ENCODE peak calls at places on chromosomes 16 and 17, in nine cellular contexts. B is testis, I is trophoblast cell, A is Karpas-422, H is ovary, W is right cardiac atrium, R is OCI-LY7, P is right lobe of liver, K is epithelial cell of prostate. D is an unnamed sample.

GRCh38 chr17:28563475-28563874 is 7.8 kb downstream of the PIGS start:
- DNase-seq in R (no peak), H (no peak), K (no peak), P (no peak), W (no peak), I (no peak), A (no peak), B (no peak), D (no peak)

GRCh38 chr17:78358538-78359215 is 1.2 kb downstream of the SOCS3 start:
- DNase-seq in I (no peak), A (no peak), H (no peak), P (no peak), B (peak; percentile 55), W (peak; percentile 75), K (no peak), R (no peak), D (no peak)

GRCh38 chr17:27206447-27206846 is 87.5 kb upstream of the WSB1 start:
- DNase-seq in A (peak; percentile 86), R (peak; percentile 36), P (no peak), K (no peak), B (no peak), I (no peak), H (no peak), W (no peak), D (no peak)

GRCh38 chr16:69845181-69845580 is 83.0 kb downstream of the WWP2 start:
- DNase-seq in K (no peak), P (no peak), W (no peak), I (no peak), R (no peak), H (no peak), B (no peak), A (no peak), D (no peak)

GRCh38 chr17:48954300-48954755 is 9.7 kb upstream of the SNF8 start:
- DNase-seq in K (no peak), W (no peak), A (peak; percentile 69), I (no peak), B (no peak), R (peak; percentile 43), P (no peak), H (no peak), D (no peak)

GRCh38 chr16:69497876-69498596 is 67.7 kb upstream of the NFAT5 start:
- DNase-seq in B (no peak), R (no peak), P (no peak), K (no peak), H (no peak), I (no peak), W (no peak), A (no peak), D (no peak)

GRCh38 chr17:5694507-5694906 is 110.2 kb upstream of the NLRP1 start:
- DNase-seq in W (no peak), B (no peak), K (no peak), R (no peak), A (no peak), I (no peak), P (no peak), H (no peak), D (no peak)

GRCh38 chr17:42459256-42459982 is 741 bp downstream of the ATP6V0A1 start:
- DNase-seq in K (no peak), W (no peak), R (peak; percentile 59), A (peak; percentile 69), P (peak; percentile 66), H (peak; percentile 63), B (peak; percentile 81), I (peak; percentile 56), D (peak; percentile 41)

GRCh38 chr17:31115168-31115567 is 20.4 kb downstream of the NF1 start:
- DNase-seq in B (no peak), H (no peak), A (no peak), P (no peak), W (no peak), I (no peak), R (no peak), K (no peak), D (no peak)

GRCh38 chr17:37083461-37083860 is 134.7 kb downstream of the AATF start:
- DNase-seq in P (no peak), B (no peak), A (no peak), W (no peak), K (no peak), I (no peak), R (no peak), H (no peak), D (no peak)

GRCh38 chr17:44850025-44850424 is 2.3 kb downstream of the HIGD1B start:
- DNase-seq in W (no peak), P (no peak), I (no peak), B (no peak), H (no peak), R (no peak), A (no peak), K (no peak), D (no peak)

GRCh38 chr16:64356267-64356666 is 765.6 kb downstream of the CDH11 start:
- DNase-seq in I (no peak), A (no peak), R (no peak), H (no peak), K (no peak), W (no peak), P (no peak), B (no peak), D (no peak)

GRCh38 chr17:66633322-66633965 is 201.5 kb upstream of the CACNG5 start:
- DNase-seq in I (no peak), R (no peak), A (peak; percentile 40), P (no peak), K (no peak), W (no peak), H (no peak), B (no peak), D (no peak)

GRCh38 chr17:57999496-58000017 is 7.5 kb downstream of the SRSF1 start:
- DNase-seq in W (no peak), K (no peak), P (no peak), A (peak; percentile 89), R (peak; percentile 80), H (no peak), B (no peak), I (no peak), D (no peak)

GRCh38 chr17:58968662-58969061 is 138.0 kb downstream of the TRIM37 start:
- DNase-seq in R (no peak), B (no peak), A (peak; percentile 16), H (no peak), P (no peak), K (no peak), W (no peak), I (no peak), D (no peak)

GRCh38 chr16:67296422-67296821 is 17.1 kb downstream of the PLEKHG4 start:
- DNase-seq in W (no peak), B (no peak), A (no peak), P (no peak), I (no peak), R (no peak), H (no peak), K (no peak), D (no peak)

GRCh38 chr17:68195667-68196393 is 52.0 kb upstream of the AMZ2 start:
- DNase-seq in I (no peak), W (peak; percentile 69), A (peak; percentile 42), B (no peak), H (peak; percentile 38), K (no peak), P (no peak), R (no peak), D (peak; percentile 42)

GRCh38 chr16:3170440-3171180 is 17.4 kb upstream of the OR1F1 start:
- DNase-seq in H (no peak), I (no peak), P (peak; percentile 32), K (no peak), R (no peak), B (no peak), A (no peak), W (no peak), D (no peak)

DNA sequence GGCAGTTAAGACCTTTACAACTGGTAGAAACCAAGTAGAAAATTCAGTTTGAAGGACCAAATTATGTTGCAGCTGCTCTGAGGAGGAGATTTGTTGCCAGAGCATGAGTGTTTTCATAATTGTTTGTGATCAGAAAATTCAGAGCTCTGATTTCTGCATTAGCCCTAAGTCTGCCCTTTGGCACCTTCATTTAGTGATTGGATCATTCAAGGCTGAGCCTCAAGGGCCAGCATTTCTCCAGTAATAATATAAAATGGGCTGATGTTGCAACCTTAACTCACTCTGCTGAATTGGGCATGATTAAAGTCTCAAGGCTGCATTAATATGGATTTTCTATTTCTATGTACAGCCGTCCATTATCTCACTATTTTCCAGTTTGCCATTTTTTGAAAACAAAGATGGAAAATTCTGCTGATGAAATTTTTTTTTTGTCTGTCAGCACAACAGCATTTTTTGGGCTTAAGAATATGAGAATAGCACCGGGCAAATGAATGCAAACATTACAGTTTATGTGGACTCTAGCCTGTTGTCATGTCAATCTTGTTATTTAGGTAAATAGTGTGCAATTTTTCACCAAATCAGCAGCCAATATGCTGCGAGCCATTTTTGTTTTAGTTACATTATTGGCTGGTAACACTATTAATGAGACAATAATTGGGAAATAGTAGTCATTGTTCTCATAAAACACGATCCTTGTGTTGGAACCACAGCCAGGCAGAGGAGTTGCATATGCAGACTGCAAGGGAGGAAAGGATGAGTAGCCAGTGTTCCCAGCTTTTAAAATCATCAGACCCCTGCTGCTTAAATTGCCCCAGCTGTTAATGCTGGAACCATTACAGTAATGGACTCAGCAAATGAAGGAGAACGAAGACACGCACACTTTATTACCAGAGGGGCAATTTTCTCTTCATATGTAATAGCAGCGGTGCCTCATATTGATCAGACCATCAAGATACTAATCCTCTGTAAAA is 10.4 kb downstream of the FTO start:
- DNase-seq in R (no peak), A (no peak), W (no peak), K (no peak), P (no peak), I (no peak), B (peak; percentile 44), H (no peak), D (no peak)
- H3K27ac ChIP-seq in R (no peak overlapping the region), A (peak overlapping the region; percentile 58), W (no peak overlapping the region), K (no peak overlapping the region), P (no peak overlapping the region), I (no peak overlapping the region), B (peak overlapping the region; percentile 32), H (no peak overlapping the region), D (no peak overlapping the region)

GRCh38 chr17:82838386-82839063 is 1.3 kb downstream of the ZNF750 start:
- DNase-seq in H (no peak), B (no peak), A (no peak), I (peak; percentile 83), R (no peak), W (no peak), K (no peak), P (peak; percentile 87), D (no peak)
- H3K27ac ChIP-seq in H (no peak overlapping the region), B (peak overlapping the region; percentile 17), A (no peak overlapping the region), I (peak overlapping the region; percentile 54), R (no peak overlapping the region), W (peak overlapping the region; percentile 42), K (peak overlapping the region; percentile 98), P (peak overlapping the region; percentile 42), D (no peak overlapping the region)

GRCh38 chr17:4536259-4536741 is 18.9 kb downstream of the MYBBP1A start:
- DNase-seq in K (no peak), W (peak; percentile 74), H (peak; percentile 42), R (no peak), P (peak; percentile 58), A (peak; percentile 58), B (no peak), I (no peak), D (peak; percentile 59)
- H3K27ac ChIP-seq in K (no peak overlapping the region), W (peak overlapping the region; percentile 0), H (no peak overlapping the region), R (no peak overlapping the region), P (no peak overlapping the region), A (no peak overlapping the region), B (peak overlapping the region; percentile 30), I (no peak overlapping the region), D (peak overlapping the region; percentile 100)

DNA sequence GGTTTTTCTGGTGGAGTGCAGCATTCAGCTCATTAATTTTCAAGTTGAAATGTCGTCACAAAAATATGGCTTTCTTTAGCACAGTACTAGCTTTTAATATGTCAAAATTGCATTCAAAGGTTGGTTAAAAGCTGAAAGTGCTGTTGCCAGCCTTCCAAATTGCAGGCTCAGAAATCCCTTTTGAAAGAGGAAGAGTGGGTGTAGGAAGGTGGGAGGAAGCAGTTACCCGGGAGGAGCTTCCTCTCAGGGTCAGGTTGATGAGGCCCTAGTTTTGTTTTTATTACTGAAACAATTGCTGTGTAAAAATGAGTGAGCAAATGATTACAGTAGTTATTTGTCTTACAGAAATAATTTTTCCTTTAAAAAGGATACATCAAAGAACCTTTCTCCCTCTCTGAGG is 41.4 kb downstream of the SEC14L1 start:
- DNase-seq in B (no peak), H (no peak), A (no peak), I (no peak), P (no peak), K (no peak), R (peak; percentile 26), W (no peak), D (no peak)
- H3K27ac ChIP-seq in B (peak overlapping the region; percentile 71), H (no peak overlapping the region), A (peak overlapping the region; percentile 41), I (no peak overlapping the region), P (no peak overlapping the region), K (no peak overlapping the region), R (peak overlapping the region; percentile 7), W (peak overlapping the region; percentile 59), D (no peak overlapping the region)

D was measured in substantia nigra.